ENCODE peak calls at places on chromosomes 6 and 20, in eight cellular contexts. T, J, O, U, B, N, D and L are unnamed samples.

GRCh38 chr20:34022154-34022842 is 28.6 kb downstream of the RALY start:
- DNase-seq in T (peak), J (peak), O (no peak), U (peak), B (peak), N (no peak), D (no peak), L (peak)

GRCh38 chr20:39210331-39211074 is 248.4 kb downstream of the DHX35 start:
- DNase-seq in T (no peak), J (no peak), O (no peak), U (no peak), B (no peak), N (no peak), D (no peak), L (no peak)

GRCh38 chr6:50271266-50271665 is 221.5 kb upstream of the DEFB112 start:
- DNase-seq in T (no peak), J (peak), O (no peak), U (no peak), B (no peak), N (no peak), D (no peak), L (no peak)

GRCh38 chr20:20744170-20744725 is 31.8 kb upstream of the RALGAPA2 start:
- DNase-seq in T (peak), J (no peak), O (no peak), U (no peak), B (peak), N (no peak), D (no peak), L (peak)

GRCh38 chr20:32510601-32511357 is 74.4 kb downstream of the NOL4L start:
- DNase-seq in T (no peak), J (peak), O (no peak), U (peak), B (no peak), N (peak), D (no peak), L (no peak)

GRCh38 chr6:90393232-90393884 is 96.7 kb upstream of the BACH2 start:
- DNase-seq in T (peak), J (peak), O (peak), U (peak), B (peak), N (peak), D (peak), L (peak)

GRCh38 chr6:14092861-14093789 is 24.4 kb upstream of the CD83 start:
- DNase-seq in T (no peak), J (peak), O (no peak), U (peak), B (no peak), N (no peak), D (no peak), L (no peak)

GRCh38 chr6:3619800-3620199 is 131.7 kb downstream of the PXDC1 start:
- DNase-seq in T (no peak), J (no peak), O (no peak), U (no peak), B (no peak), N (no peak), D (no peak), L (no peak)

GRCh38 chr6:108622601-108623335 is 62.1 kb downstream of the FOXO3 start:
- DNase-seq in T (no peak), J (peak), O (no peak), U (peak), B (no peak), N (no peak), D (peak), L (no peak)

GRCh38 chr6:100944644-100945043 is 63.5 kb upstream of the ASCC3 start:
- DNase-seq in T (peak), J (no peak), O (no peak), U (no peak), B (no peak), N (no peak), D (no peak), L (no peak)

GRCh38 chr6:107624541-107624940 is 134.6 kb downstream of the SOBP start:
- DNase-seq in T (no peak), J (peak), O (no peak), U (no peak), B (no peak), N (no peak), D (no peak), L (no peak)

GRCh38 chr6:19231878-19232519 is 605.2 kb upstream of the ID4 start:
- DNase-seq in T (peak), J (no peak), O (no peak), U (no peak), B (no peak), N (no peak), D (no peak), L (no peak)

GRCh38 chr6:138389551-138389950 is 11.8 kb downstream of the SMIM28 start:
- DNase-seq in T (no peak), J (no peak), O (no peak), U (no peak), B (no peak), N (no peak), D (no peak), L (no peak)

GRCh38 chr6:33343953-33344611 is 26.5 kb upstream of the ZBTB22 start:
- DNase-seq in T (no peak), J (no peak), O (peak), U (no peak), B (no peak), N (no peak), D (no peak), L (no peak)

GRCh38 chr20:63830821-63831593 is at the start of gene ZBTB46:
- DNase-seq in T (peak), J (no peak), O (no peak), U (peak), B (peak), N (no peak), D (no peak), L (no peak)